ENCODE peak calls at places on chromosome 9, in nine cellular contexts. P, J, W, C, D, Q, I, L and O are unnamed samples.

GRCh38 chr9:2107906-2108451 is 92.8 kb downstream of the SMARCA2 start:
- DNase-seq in P (no peak), J (no peak), W (no peak), C (no peak), D (no peak), Q (no peak), I (no peak), L (no peak), O (no peak)

GRCh38 chr9:93148721-93149120 is 14.7 kb upstream of the NINJ1 start:
- DNase-seq in P (no peak), J (no peak), W (no peak), C (no peak), D (no peak), Q (no peak), I (no peak), L (no peak), O (no peak)

GRCh38 chr9:81894891-81895290 is 33.3 kb upstream of the SPATA31D4 start:
- DNase-seq in P (no peak), J (no peak), W (no peak), C (no peak), D (no peak), Q (no peak), I (no peak), L (no peak), O (no peak)

GRCh38 chr9:134230092-134230941 is 66.0 kb upstream of the RNU6ATAC start:
- DNase-seq in P (no peak), J (no peak), W (no peak), C (no peak), D (no peak), Q (no peak), I (no peak), L (no peak), O (no peak)

GRCh38 chr9:37083654-37084053 is 36.7 kb upstream of the ZCCHC7 start:
- DNase-seq in P (no peak), J (no peak), W (no peak), C (no peak), D (no peak), Q (no peak), I (no peak), L (no peak), O (no peak)

GRCh38 chr9:95131023-95131943 is 186.2 kb downstream of the FANCC start:
- DNase-seq in P (peak), J (peak), W (peak), C (peak), D (no peak), Q (peak), I (peak), L (peak), O (no peak)

GRCh38 chr9:135282001-135282731 is 194.7 kb downstream of the OLFM1 start:
- DNase-seq in P (peak), J (peak), W (peak), C (no peak), D (no peak), Q (no peak), I (no peak), L (peak), O (no peak)

GRCh38 chr9:3215658-3216057 is 310.1 kb downstream of the RFX3 start:
- DNase-seq in P (no peak), J (no peak), W (no peak), C (no peak), D (no peak), Q (no peak), I (no peak), L (no peak), O (no peak)

GRCh38 chr9:125632321-125633115 is 74.5 kb downstream of the MAPKAP1 start:
- DNase-seq in P (peak), J (no peak), W (no peak), C (no peak), D (no peak), Q (no peak), I (no peak), L (no peak), O (no peak)

GRCh38 chr9:38015267-38015666 is 53.8 kb downstream of the SHB start:
- DNase-seq in P (no peak), J (no peak), W (peak), C (no peak), D (no peak), Q (no peak), I (no peak), L (no peak), O (no peak)

GRCh38 chr9:31119882-31120481 is 1264.5 kb upstream of the ACO1 start:
- DNase-seq in P (peak), J (peak), W (peak), C (no peak), D (no peak), Q (no peak), I (peak), L (peak), O (no peak)

GRCh38 chr9:92468206-92468605 is 14.1 kb downstream of the ASPN start:
- DNase-seq in P (no peak), J (no peak), W (no peak), C (no peak), D (no peak), Q (no peak), I (no peak), L (no peak), O (no peak)

GRCh38 chr9:111399772-111400563 is 69.9 kb upstream of the OR2K2 start:
- DNase-seq in P (peak), J (no peak), W (peak), C (no peak), D (no peak), Q (no peak), I (no peak), L (peak), O (no peak)

GRCh38 chr9:21653091-21653490 is 149.3 kb upstream of the MTAP start:
- DNase-seq in P (no peak), J (no peak), W (no peak), C (no peak), D (no peak), Q (no peak), I (no peak), L (no peak), O (no peak)

GRCh38 chr9:591292-591691 is 250.2 kb upstream of the DMRT1 start:
- DNase-seq in P (no peak), J (no peak), W (no peak), C (no peak), D (no peak), Q (no peak), I (no peak), L (peak), O (no peak)

GRCh38 chr9:35882265-35882848 is 12.2 kb upstream of the OR13J1 start:
- DNase-seq in P (peak), J (peak), W (peak), C (peak), D (peak), Q (peak), I (peak), L (peak), O (no peak)

GRCh38 chr9:27591093-27591492 is 17.8 kb upstream of the C9orf72 start:
- DNase-seq in P (no peak), J (no peak), W (no peak), C (no peak), D (no peak), Q (no peak), I (no peak), L (no peak), O (no peak)

GRCh38 chr9:109555215-109555614 is 57.1 kb upstream of the PTPN3 start:
- DNase-seq in P (no peak), J (no peak), W (no peak), C (no peak), D (no peak), Q (no peak), I (no peak), L (no peak), O (no peak)

GRCh38 chr9:123329329-123329955 is 26.6 kb upstream of the CRB2 start:
- DNase-seq in P (peak), J (no peak), W (peak), C (no peak), D (no peak), Q (no peak), I (no peak), L (no peak), O (no peak)

GRCh38 chr9:136429683-136430590 is 9.7 kb downstream of the INPP5E start:
- DNase-seq in P (no peak), J (no peak), W (no peak), C (no peak), D (no peak), Q (no peak), I (no peak), L (no peak), O (no peak)

GRCh38 chr9:28779240-28779639 is 1206.0 kb upstream of the C9orf72 start:
- DNase-seq in P (no peak), J (no peak), W (no peak), C (no peak), D (no peak), Q (no peak), I (no peak), L (no peak), O (no peak)

GRCh38 chr9:133727277-133727875 is 10.8 kb downstream of the SARDH start:
- DNase-seq in P (peak), J (no peak), W (no peak), C (no peak), D (no peak), Q (no peak), I (no peak), L (no peak), O (no peak)

GRCh38 chr9:128160603-128160987 is 530 bp downstream of the BBLN start:
- DNase-seq in P (peak), J (peak), W (no peak), C (no peak), D (peak), Q (no peak), I (no peak), L (peak), O (no peak)

GRCh38 chr9:12698986-12699385 is 5.8 kb downstream of the TYRP1 start:
- DNase-seq in P (no peak), J (no peak), W (no peak), C (no peak), D (no peak), Q (no peak), I (no peak), L (no peak), O (no peak)

GRCh38 chr9:116027951-116028350 is 125.6 kb upstream of the PAPPA start:
- DNase-seq in P (no peak), J (no peak), W (no peak), C (no peak), D (no peak), Q (no peak), I (no peak), L (no peak), O (no peak)

GRCh38 chr9:18896531-18897179 is 136.4 kb downstream of the SAXO1 start:
- DNase-seq in P (peak), J (no peak), W (no peak), C (no peak), D (no peak), Q (no peak), I (no peak), L (no peak), O (no peak)

GRCh38 chr9:96818535-96818934 is 35.8 kb downstream of the ZNF782 start:
- DNase-seq in P (peak), J (no peak), W (no peak), C (no peak), D (no peak), Q (no peak), I (no peak), L (peak), O (no peak)

GRCh38 chr9:96884443-96884842 is 30.1 kb upstream of the ZNF782 start:
- DNase-seq in P (peak), J (no peak), W (peak), C (no peak), D (no peak), Q (peak), I (no peak), L (no peak), O (no peak)

GRCh38 chr9:34891386-34891785 is 66.7 kb upstream of the PHF24 start:
- DNase-seq in P (no peak), J (no peak), W (no peak), C (no peak), D (no peak), Q (no peak), I (no peak), L (no peak), O (no peak)

GRCh38 chr9:94802795-94803194 is 76.3 kb downstream of the AOPEP start:
- DNase-seq in P (no peak), J (no peak), W (no peak), C (no peak), D (no peak), Q (no peak), I (no peak), L (no peak), O (no peak)

GRCh38 chr9:35798658-35799366 is 7.4 kb downstream of the NPR2 start:
- DNase-seq in P (peak), J (no peak), W (peak), C (no peak), D (no peak), Q (no peak), I (no peak), L (no peak), O (no peak)

GRCh38 chr9:81771606-81772005 is 82.3 kb upstream of the TLE1 start:
- DNase-seq in P (peak), J (no peak), W (peak), C (no peak), D (no peak), Q (no peak), I (no peak), L (no peak), O (no peak)

GRCh38 chr9:22447607-22448305 is 1.1 kb downstream of the DMRTA1 start:
- DNase-seq in P (peak), J (no peak), W (peak), C (no peak), D (no peak), Q (no peak), I (no peak), L (no peak), O (no peak)

GRCh38 chr9:101601904-101602765 is 7.4 kb upstream of the PPP3R2 start:
- DNase-seq in P (peak), J (peak), W (peak), C (no peak), D (no peak), Q (peak), I (no peak), L (peak), O (peak)